ENCODE peak calls at places on chromosomes 2 and 18, in five cellular contexts. Y is astrocyte of the hippocampus, D is GM23248, J is RKO, R is fibroblast of lung. O is an unnamed sample.

GRCh38 chr18:12589419-12589818 is 68.5 kb downstream of the SPIRE1 start:
- DNase-seq in Y (no peak), D (no peak), J (no peak), R (no peak), O (no peak)

GRCh38 chr2:182302174-182302573 is 124.7 kb downstream of the PDE1A start:
- DNase-seq in Y (peak), D (peak), J (no peak), R (peak), O (no peak)

GRCh38 chr2:144490017-144490416 is 29.9 kb downstream of the ZEB2 start:
- DNase-seq in Y (no peak), D (no peak), J (no peak), R (no peak), O (no peak)

GRCh38 chr2:240397542-240397916 is 37.9 kb upstream of the GPC1 start:
- DNase-seq in Y (no peak), D (no peak), J (no peak), R (no peak), O (no peak)

GRCh38 chr2:21930224-21930623 is 806.5 kb downstream of the TDRD15 start:
- DNase-seq in Y (no peak), D (no peak), J (no peak), R (no peak), O (no peak)

GRCh38 chr2:5691659-5692529 is at the start of gene SOX11:
- DNase-seq in Y (peak), D (peak), J (no peak), R (peak), O (no peak)

GRCh38 chr2:14628906-14629305 is 3.6 kb upstream of the LRATD1 start:
- DNase-seq in Y (peak), D (no peak), J (no peak), R (no peak), O (peak)

GRCh38 chr2:96470089-96470488 is 35.1 kb downstream of the NEURL3 start:
- DNase-seq in Y (no peak), D (no peak), J (no peak), R (no peak), O (no peak)

GRCh38 chr2:33532146-33532545 is 55.7 kb downstream of the RASGRP3 start:
- DNase-seq in Y (no peak), D (no peak), J (no peak), R (no peak), O (no peak)

GRCh38 chr2:170396799-170397459 is 219.0 kb downstream of the MYO3B start:
- DNase-seq in Y (peak), D (peak), J (peak), R (peak), O (peak)

O was measured in RWPE1.